ENCODE peak calls at places on chromosome 14, in eight cellular contexts. J is tibial nerve, K is cardiac muscle cell, A is heart left ventricle, E is GM12878, H is small intestine, Y is stomach, S is fibroblast of lung. B is an unnamed sample. For H3K36me3, the result is how much of the 10 kb centered on the place peaks cover.

GRCh38 chr14:96747006-96747405 is 50.2 kb upstream of the VRK1 start:
- DNase-seq in J (no peak), K (no peak), A (no peak), E (no peak), H (no peak), Y (no peak), S (no peak), B (no peak)

GRCh38 chr14:26174395-26174794 is 423.4 kb downstream of the NOVA1 start:
- DNase-seq in J (no peak), K (no peak), A (no peak), E (no peak), H (no peak), Y (no peak), S (peak), B (no peak)

GRCh38 chr14:101505216-101505970 is 55.9 kb upstream of the DIO3 start:
- DNase-seq in J (peak), K (no peak), A (no peak), E (no peak), H (no peak), Y (peak), S (no peak), B (no peak)

GRCh38 chr14:36241183-36241582 is 64.7 kb upstream of the PTCSC3 start:
- DNase-seq in J (no peak), K (peak), A (no peak), E (no peak), H (no peak), Y (no peak), S (peak), B (no peak)

GRCh38 chr14:79044894-79045624 is 874.9 kb downstream of the NRXN3 start:
- DNase-seq in J (no peak), K (peak), A (no peak), E (no peak), H (no peak), Y (no peak), S (peak), B (peak)

GRCh38 chr14:60760209-60760608 is 25.6 kb downstream of the MNAT1 start:
- DNase-seq in J (no peak), K (peak), A (no peak), E (no peak), H (no peak), Y (no peak), S (no peak), B (no peak)

GRCh38 chr14:55915464-55915863 is 202.7 kb upstream of the PELI2 start:
- DNase-seq in J (no peak), K (peak), A (no peak), E (no peak), H (no peak), Y (no peak), S (no peak), B (no peak)

GRCh38 chr14:61515436-61516124 is 179.7 kb upstream of the HIF1A start:
- DNase-seq in J (no peak), K (no peak), A (no peak), E (no peak), H (no peak), Y (no peak), S (no peak), B (no peak)

GRCh38 chr14:56145181-56145580 is 27.0 kb downstream of the PELI2 start:
- DNase-seq in J (no peak), K (peak), A (no peak), E (no peak), H (no peak), Y (no peak), S (no peak), B (no peak)

GRCh38 chr14:89236846-89237245 is 180.2 kb downstream of the FOXN3 start:
- DNase-seq in J (no peak), K (no peak), A (no peak), E (no peak), H (no peak), Y (no peak), S (peak), B (peak)

GRCh38 chr14:106556665-106557289 is 1030.4 kb downstream of the TMEM121 start:
- DNase-seq in J (no peak), K (no peak), A (no peak), E (no peak), H (peak), Y (peak), S (no peak), B (peak)

GRCh38 chr14:55843718-55844403 is 263.9 kb downstream of the KTN1 start:
- DNase-seq in J (no peak), K (no peak), A (no peak), E (no peak), H (no peak), Y (no peak), S (peak), B (no peak)

GRCh38 chr14:97251423-97252155 is 454.4 kb downstream of the VRK1 start:
- DNase-seq in J (no peak), K (no peak), A (no peak), E (no peak), H (no peak), Y (no peak), S (no peak), B (no peak)

GRCh38 chr14:56004807-56005579 is 113.2 kb upstream of the PELI2 start:
- DNase-seq in J (no peak), K (peak), A (peak), E (peak), H (peak), Y (peak), S (peak), B (no peak)

GRCh38 chr14:21308479-21309237 is 28.8 kb downstream of the RPGRIP1 start:
- DNase-seq in J (peak), K (peak), A (peak), E (peak), H (peak), Y (peak), S (peak), B (peak)

GRCh38 chr14:33707751-33708150 is 243.1 kb downstream of the EGLN3 start:
- DNase-seq in J (no peak), K (no peak), A (no peak), E (no peak), H (no peak), Y (no peak), S (no peak), B (peak)

GRCh38 chr14:53613404-53614253 is 343.0 kb downstream of the BMP4 start:
- DNase-seq in J (no peak), K (no peak), A (no peak), E (peak), H (peak), Y (no peak), S (peak), B (peak)
- H3K4me3 ChIP-seq in J (peak), K (no peak), A (no peak), E (peak), H (no peak), Y (no peak), S (no peak), B (peak)

GRCh38 chr14:77424862-77425261 is 1.5 kb upstream of the NOXRED1 start:
- DNase-seq in J (no peak), K (no peak), A (no peak), E (no peak), H (no peak), Y (no peak), S (no peak), B (no peak)
- H3K36me3 ChIP-seq in J (under half), K (under half), A (under half), E (under half), H (under half), Y (half or more), S (under half), B (under half)

DNA sequence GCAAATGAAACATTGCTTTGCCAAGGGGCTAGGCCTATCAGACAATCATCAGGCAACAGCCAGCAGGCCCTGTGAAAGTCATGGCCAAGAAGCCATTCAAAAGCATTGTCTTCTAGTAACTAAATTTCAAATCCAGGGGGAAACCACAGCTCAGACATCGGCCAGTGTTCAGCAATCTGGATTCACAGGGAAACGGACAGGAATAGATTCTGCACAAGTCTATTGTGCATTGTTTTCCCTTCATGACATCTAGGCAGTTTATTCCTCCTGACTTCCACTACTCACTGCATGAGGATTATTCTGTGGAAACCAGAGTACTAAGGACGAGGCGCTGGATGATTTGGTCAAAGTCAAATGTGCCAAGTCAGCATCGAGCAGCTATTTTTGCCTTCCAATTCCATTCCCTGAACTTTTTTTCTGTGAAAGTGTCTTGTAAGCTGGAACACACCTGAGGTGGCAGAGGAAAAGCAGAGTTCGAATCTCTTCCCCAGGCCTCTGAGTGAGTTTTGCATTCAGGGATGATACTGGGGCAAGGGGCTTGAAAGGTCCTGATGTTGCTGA is 75.4 kb downstream of the VCPKMT start:
- DNase-seq in J (no peak), K (no peak), A (no peak), E (no peak), H (no peak), Y (no peak), S (no peak), B (no peak)
- H3K27ac ChIP-seq in J (peak), K (no peak), A (peak), E (peak), H (peak), Y (peak), S (peak), B (no peak)

DNA sequence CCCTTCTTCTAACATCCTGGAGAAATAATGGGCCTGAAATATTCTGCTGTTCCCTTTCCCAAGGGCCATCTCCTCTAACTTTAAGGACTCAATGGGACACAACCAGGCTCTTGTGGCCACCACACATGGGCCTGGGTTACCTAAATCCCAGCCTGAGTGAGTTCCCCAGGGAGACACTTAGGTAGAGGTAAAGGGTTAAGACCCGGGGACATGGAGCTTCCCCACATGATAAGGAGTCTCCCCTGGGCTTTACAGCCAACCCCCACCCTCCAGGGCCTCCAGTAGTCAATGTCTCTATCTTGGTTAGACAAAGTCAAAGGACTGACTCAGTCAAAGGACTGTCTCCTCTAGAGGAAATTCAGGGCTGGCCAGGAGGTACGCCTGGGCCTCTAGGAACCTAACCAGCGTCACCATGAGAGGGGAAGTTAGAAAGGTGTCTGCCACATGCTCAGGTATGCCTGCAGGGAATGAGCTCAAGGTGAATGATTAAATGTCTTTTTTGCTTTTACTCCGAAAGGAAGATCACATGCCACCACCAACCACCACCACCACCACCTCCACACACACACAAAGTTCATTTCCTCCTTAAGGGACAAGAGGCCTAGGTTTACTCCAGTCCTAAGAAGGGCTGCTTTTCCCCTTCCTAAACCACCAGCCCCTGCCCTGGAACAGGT is 6.9 kb downstream of the ZFP36L1 start:
- DNase-seq in J (no peak), K (peak), A (no peak), E (no peak), H (peak), Y (peak), S (peak), B (no peak)
- H3K4me3 ChIP-seq in J (no peak), K (no peak), A (no peak), E (no peak), H (no peak), Y (no peak), S (no peak), B (no peak)

GRCh38 chr14:31122098-31122611 is 85.4 kb downstream of the HECTD1 start:
- DNase-seq in J (no peak), K (peak), A (no peak), E (no peak), H (no peak), Y (no peak), S (peak), B (no peak)
- H3K36me3 ChIP-seq in J (under half), K (half or more), A (under half), E (under half), H (under half), Y (half or more), S (under half), B (half or more)